ENCODE peak calls at places on chromosomes 12 and 14, in seven cellular contexts. One of them, this sample, is unnamed.

GRCh38 chr14:100215330-100215885 is 23.5 kb upstream of the YY1 start:
- DNase-seq in dorsolateral prefrontal cortex: no peak
- DNase-seq in mucosa of descending colon: peak
- DNase-seq in testis: no peak
- DNase-seq in thoracic aorta: no peak
- DNase-seq in WTC11: no peak
- DNase-seq in mesothelial cell of epicardium: no peak
- DNase-seq in this sample: no peak

GRCh38 chr14:20512139-20512905 is 7.0 kb downstream of the RNASE10 start:
- DNase-seq in dorsolateral prefrontal cortex: no peak
- DNase-seq in WTC11: no peak
- DNase-seq in thoracic aorta: no peak
- DNase-seq in mesothelial cell of epicardium: no peak
- DNase-seq in testis: no peak
- DNase-seq in mucosa of descending colon: no peak
- DNase-seq in this sample: no peak

GRCh38 chr14:80316426-80316825 is 105.1 kb upstream of the DIO2 start:
- DNase-seq in testis: no peak
- DNase-seq in thoracic aorta: no peak
- DNase-seq in mucosa of descending colon: no peak
- DNase-seq in dorsolateral prefrontal cortex: no peak
- DNase-seq in mesothelial cell of epicardium: no peak
- DNase-seq in WTC11: no peak
- DNase-seq in this sample: no peak

GRCh38 chr14:73747386-73748211 is 33.4 kb upstream of the PNMA1 start:
- DNase-seq in WTC11: no peak
- DNase-seq in mesothelial cell of epicardium: no peak
- DNase-seq in thoracic aorta: no peak
- DNase-seq in testis: no peak
- DNase-seq in dorsolateral prefrontal cortex: no peak
- DNase-seq in mucosa of descending colon: no peak
- DNase-seq in this sample: no peak

GRCh38 chr14:21107360-21107781 is 6.5 kb downstream of the TMEM253 start:
- DNase-seq in dorsolateral prefrontal cortex: no peak
- DNase-seq in WTC11: no peak
- DNase-seq in mucosa of descending colon: no peak
- DNase-seq in mesothelial cell of epicardium: no peak
- DNase-seq in testis: no peak
- DNase-seq in thoracic aorta: no peak
- DNase-seq in this sample: no peak

GRCh38 chr14:63761356-63762117 is 33.7 kb upstream of the SGPP1 start:
- DNase-seq in thoracic aorta: no peak
- DNase-seq in mesothelial cell of epicardium: no peak
- DNase-seq in dorsolateral prefrontal cortex: no peak
- DNase-seq in WTC11: no peak
- DNase-seq in testis: no peak
- DNase-seq in mucosa of descending colon: no peak
- DNase-seq in this sample: no peak

GRCh38 chr12:101925935-101926334 is 48.6 kb downstream of the DRAM1 start:
- DNase-seq in WTC11: no peak
- DNase-seq in mesothelial cell of epicardium: no peak
- DNase-seq in mucosa of descending colon: no peak
- DNase-seq in dorsolateral prefrontal cortex: no peak
- DNase-seq in testis: no peak
- DNase-seq in thoracic aorta: no peak
- DNase-seq in this sample: no peak

GRCh38 chr14:77498984-77499527 is 440 bp upstream of the ISM2 start:
- DNase-seq in thoracic aorta: no peak
- DNase-seq in testis: peak
- DNase-seq in mesothelial cell of epicardium: no peak
- DNase-seq in dorsolateral prefrontal cortex: no peak
- DNase-seq in WTC11: peak
- DNase-seq in mucosa of descending colon: no peak
- DNase-seq in this sample: no peak

GRCh38 chr12:98955284-98955683 is 310.2 kb downstream of the APAF1 start:
- DNase-seq in WTC11: peak
- DNase-seq in testis: no peak
- DNase-seq in mucosa of descending colon: no peak
- DNase-seq in dorsolateral prefrontal cortex: no peak
- DNase-seq in thoracic aorta: no peak
- DNase-seq in mesothelial cell of epicardium: no peak
- DNase-seq in this sample: no peak

GRCh38 chr12:64404470-64405446 is 566 bp downstream of the XPOT start:
- DNase-seq in thoracic aorta: peak
- DNase-seq in mesothelial cell of epicardium: peak
- DNase-seq in testis: peak
- DNase-seq in WTC11: peak
- DNase-seq in mucosa of descending colon: no peak
- DNase-seq in dorsolateral prefrontal cortex: peak
- DNase-seq in this sample: no peak

GRCh38 chr12:124847675-124848074 is 16.0 kb downstream of the SCARB1 start:
- DNase-seq in testis: peak
- DNase-seq in dorsolateral prefrontal cortex: peak
- DNase-seq in WTC11: no peak
- DNase-seq in thoracic aorta: no peak
- DNase-seq in mucosa of descending colon: no peak
- DNase-seq in mesothelial cell of epicardium: no peak
- DNase-seq in this sample: no peak

GRCh38 chr12:31118347-31118830 is 44.7 kb downstream of the DDX11 start:
- DNase-seq in dorsolateral prefrontal cortex: no peak
- DNase-seq in thoracic aorta: no peak
- DNase-seq in testis: no peak
- DNase-seq in mesothelial cell of epicardium: no peak
- DNase-seq in WTC11: peak
- DNase-seq in mucosa of descending colon: no peak
- DNase-seq in this sample: no peak

GRCh38 chr14:76958975-76959710 is 69.4 kb downstream of the IRF2BPL start:
- DNase-seq in dorsolateral prefrontal cortex: no peak
- DNase-seq in WTC11: no peak
- DNase-seq in mesothelial cell of epicardium: no peak
- DNase-seq in testis: no peak
- DNase-seq in mucosa of descending colon: peak
- DNase-seq in thoracic aorta: peak
- DNase-seq in this sample: peak

DNA sequence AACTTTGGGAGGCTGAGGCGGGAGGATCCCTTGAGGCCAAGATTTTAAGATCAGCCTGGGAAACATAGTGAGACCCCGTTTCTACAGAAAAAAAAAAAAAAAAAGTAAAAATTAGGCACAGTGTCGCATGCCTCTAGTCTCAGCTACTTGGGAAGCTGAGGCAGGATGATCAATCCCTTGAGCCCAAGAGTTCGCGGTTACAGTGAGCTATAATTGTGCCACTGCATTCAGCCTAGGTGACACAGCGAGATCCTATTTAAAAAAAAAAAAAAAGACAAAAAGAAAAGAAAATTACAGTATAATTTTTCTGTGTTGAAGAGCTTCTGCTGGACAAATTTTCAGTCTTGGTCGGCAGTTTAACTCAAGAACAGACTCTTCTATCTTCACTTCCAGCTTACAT is 133.9 kb upstream of the FGD4 start:
- DNase-seq in mucosa of descending colon: no peak
- DNase-seq in dorsolateral prefrontal cortex: no peak
- DNase-seq in mesothelial cell of epicardium: no peak
- DNase-seq in thoracic aorta: no peak
- DNase-seq in WTC11: no peak
- DNase-seq in testis: no peak
- DNase-seq in this sample: no peak
- TF ChIP-seq CTCF in mucosa of descending colon: no peak
- TF ChIP-seq CTCF in dorsolateral prefrontal cortex: no peak
- TF ChIP-seq CTCF in mesothelial cell of epicardium: no peak
- TF ChIP-seq CTCF in thoracic aorta: no peak
- TF ChIP-seq CTCF in WTC11: no peak
- TF ChIP-seq CTCF in testis: no peak
- TF ChIP-seq CTCF in this sample: no peak

GRCh38 chr12:121330195-121330594 is 22.0 kb downstream of the ANAPC5 start:
- DNase-seq in mesothelial cell of epicardium: no peak
- DNase-seq in thoracic aorta: no peak
- DNase-seq in testis: no peak
- DNase-seq in WTC11: no peak
- DNase-seq in dorsolateral prefrontal cortex: no peak
- DNase-seq in mucosa of descending colon: no peak
- DNase-seq in this sample: no peak

GRCh38 chr12:121331268-121331667 is 20.9 kb downstream of the ANAPC5 start:
- DNase-seq in WTC11: no peak
- DNase-seq in testis: no peak
- DNase-seq in dorsolateral prefrontal cortex: no peak
- DNase-seq in thoracic aorta: no peak
- DNase-seq in mesothelial cell of epicardium: no peak
- DNase-seq in mucosa of descending colon: no peak
- DNase-seq in this sample: no peak

GRCh38 chr12:121333747-121334146 is 18.5 kb downstream of the ANAPC5 start:
- DNase-seq in WTC11: no peak
- DNase-seq in testis: no peak
- DNase-seq in dorsolateral prefrontal cortex: no peak
- DNase-seq in mucosa of descending colon: no peak
- DNase-seq in mesothelial cell of epicardium: no peak
- DNase-seq in thoracic aorta: no peak
- DNase-seq in this sample: no peak

GRCh38 chr12:121328620-121329019 is 23.6 kb downstream of the ANAPC5 start:
- DNase-seq in mucosa of descending colon: no peak
- DNase-seq in thoracic aorta: no peak
- DNase-seq in testis: no peak
- DNase-seq in dorsolateral prefrontal cortex: no peak
- DNase-seq in mesothelial cell of epicardium: no peak
- DNase-seq in WTC11: no peak
- DNase-seq in this sample: no peak

DNA sequence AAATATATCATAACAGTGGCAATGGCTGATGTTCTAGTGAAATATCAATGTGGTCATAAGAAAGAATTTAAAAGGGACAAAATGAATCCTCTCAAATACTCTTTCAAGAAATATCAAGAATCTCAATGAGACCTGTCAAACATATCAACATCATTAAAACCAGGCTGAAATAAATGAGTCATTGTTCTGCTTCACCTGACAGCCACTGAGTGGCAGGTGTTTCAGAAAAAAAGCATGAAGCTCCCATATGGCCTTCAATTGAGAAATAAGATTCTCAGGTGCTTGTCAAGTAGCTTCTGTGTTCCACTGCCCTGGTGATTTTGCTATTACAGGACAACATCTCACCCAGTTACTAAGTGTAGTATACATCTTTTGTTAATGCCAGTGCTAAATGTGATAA is 21.5 kb downstream of the ANAPC5 start:
- DNase-seq in dorsolateral prefrontal cortex: no peak
- DNase-seq in testis: no peak
- DNase-seq in mesothelial cell of epicardium: no peak
- DNase-seq in mucosa of descending colon: no peak
- DNase-seq in thoracic aorta: no peak
- DNase-seq in WTC11: no peak
- DNase-seq in this sample: no peak
- TF ChIP-seq CTCF in dorsolateral prefrontal cortex: no peak
- TF ChIP-seq CTCF in testis: no peak
- TF ChIP-seq CTCF in mesothelial cell of epicardium: no peak
- TF ChIP-seq CTCF in mucosa of descending colon: no peak
- TF ChIP-seq CTCF in thoracic aorta: no peak
- TF ChIP-seq CTCF in WTC11: no peak
- TF ChIP-seq CTCF in this sample: no peak

DNA sequence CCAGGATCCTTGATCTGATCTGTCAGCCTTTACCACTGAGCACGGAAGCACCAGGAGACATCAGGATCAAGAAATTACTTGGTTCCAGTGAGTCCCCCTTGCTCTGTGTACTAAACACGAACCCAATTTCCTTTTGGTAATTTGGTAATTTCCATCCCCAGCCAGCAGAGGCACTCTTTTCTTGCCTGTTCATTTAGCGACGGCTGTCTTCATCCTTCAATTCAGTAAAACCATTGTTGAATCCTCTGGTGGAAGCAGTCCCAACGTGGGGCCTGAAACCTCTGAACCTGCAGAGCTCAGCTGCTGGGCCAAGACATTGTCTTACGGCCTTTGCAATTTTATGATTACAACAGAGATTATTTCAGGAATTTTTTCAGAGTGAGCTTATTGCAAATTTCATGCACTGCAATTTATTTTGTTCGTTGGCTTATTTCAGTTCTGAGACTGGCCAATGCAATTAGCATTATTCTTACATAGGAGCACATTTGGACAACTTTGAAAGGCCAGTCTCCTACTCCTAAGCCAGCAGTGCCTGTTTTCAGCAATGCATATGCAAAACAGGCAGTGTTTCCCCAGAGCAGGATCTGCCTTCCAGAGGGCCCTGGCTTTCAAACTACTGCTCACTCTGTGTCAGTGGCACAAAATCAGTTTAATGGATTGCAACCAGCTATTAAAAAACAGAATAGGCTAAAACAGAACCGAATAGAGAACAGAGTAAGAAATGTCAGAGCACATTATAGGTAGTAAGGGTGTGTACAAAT is 372.9 kb upstream of the TMEM132C start:
- DNase-seq in thoracic aorta: no peak
- DNase-seq in testis: no peak
- DNase-seq in mesothelial cell of epicardium: no peak
- DNase-seq in dorsolateral prefrontal cortex: no peak
- DNase-seq in mucosa of descending colon: no peak
- DNase-seq in WTC11: no peak
- DNase-seq in this sample: no peak
- TF ChIP-seq CTCF in thoracic aorta: no peak
- TF ChIP-seq CTCF in testis: no peak
- TF ChIP-seq CTCF in mesothelial cell of epicardium: peak
- TF ChIP-seq CTCF in dorsolateral prefrontal cortex: peak
- TF ChIP-seq CTCF in mucosa of descending colon: no peak
- TF ChIP-seq CTCF in WTC11: no peak
- TF ChIP-seq CTCF in this sample: no peak

GRCh38 chr14:75804570-75805275 is 143.7 kb downstream of the TTLL5 start:
- DNase-seq in mucosa of descending colon: no peak
- DNase-seq in thoracic aorta: no peak
- DNase-seq in testis: no peak
- DNase-seq in WTC11: no peak
- DNase-seq in dorsolateral prefrontal cortex: no peak
- DNase-seq in mesothelial cell of epicardium: no peak
- DNase-seq in this sample: no peak

GRCh38 chr14:75803768-75804167 is 142.7 kb downstream of the TTLL5 start:
- DNase-seq in testis: peak
- DNase-seq in mucosa of descending colon: no peak
- DNase-seq in thoracic aorta: no peak
- DNase-seq in mesothelial cell of epicardium: no peak
- DNase-seq in dorsolateral prefrontal cortex: no peak
- DNase-seq in WTC11: peak
- DNase-seq in this sample: no peak

GRCh38 chr14:75805646-75806045 is 144.6 kb downstream of the TTLL5 start:
- DNase-seq in mesothelial cell of epicardium: no peak
- DNase-seq in dorsolateral prefrontal cortex: no peak
- DNase-seq in thoracic aorta: no peak
- DNase-seq in testis: no peak
- DNase-seq in WTC11: no peak
- DNase-seq in mucosa of descending colon: no peak
- DNase-seq in this sample: no peak

GRCh38 chr14:75806247-75806876 is 145.3 kb downstream of the TTLL5 start:
- DNase-seq in mucosa of descending colon: no peak
- DNase-seq in thoracic aorta: no peak
- DNase-seq in testis: no peak
- DNase-seq in mesothelial cell of epicardium: no peak
- DNase-seq in WTC11: no peak
- DNase-seq in dorsolateral prefrontal cortex: no peak
- DNase-seq in this sample: no peak

DNA sequence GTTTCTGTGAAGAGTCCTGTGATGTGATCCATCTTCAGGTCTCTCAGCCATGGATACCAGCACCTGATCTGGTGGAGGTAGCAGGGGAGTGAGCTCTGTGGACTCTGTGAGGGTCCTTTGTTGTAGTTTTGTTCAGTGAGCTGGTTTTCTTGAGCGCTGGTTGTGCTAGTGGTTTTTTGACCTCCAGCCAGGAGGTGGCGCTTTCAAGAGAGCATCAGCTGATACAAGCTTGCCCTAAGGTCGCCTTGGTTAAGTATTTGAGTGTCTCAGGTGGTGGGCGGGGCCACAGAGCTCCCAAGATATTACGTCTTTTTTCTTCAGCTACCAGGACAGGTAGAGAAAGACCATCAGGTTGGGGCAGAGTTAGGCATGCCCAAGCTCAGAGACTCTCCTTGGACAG is 139.7 kb downstream of the TTLL5 start:
- DNase-seq in thoracic aorta: no peak
- DNase-seq in dorsolateral prefrontal cortex: no peak
- DNase-seq in mesothelial cell of epicardium: no peak
- DNase-seq in WTC11: peak
- DNase-seq in mucosa of descending colon: no peak
- DNase-seq in testis: peak
- DNase-seq in this sample: no peak
- TF ChIP-seq CTCF in thoracic aorta: no peak
- TF ChIP-seq CTCF in dorsolateral prefrontal cortex: no peak
- TF ChIP-seq CTCF in mesothelial cell of epicardium: no peak
- TF ChIP-seq CTCF in WTC11: peak
- TF ChIP-seq CTCF in mucosa of descending colon: no peak
- TF ChIP-seq CTCF in testis: no peak
- TF ChIP-seq CTCF in this sample: no peak